ENCODE peak calls at places on chromosome 16, in ten cellular contexts. Y is bronchial epithelial cell; J is EL; G is EH; A is caudate nucleus; Z is nucleus accumbens; D is GM04503; N is T-helper 2 cell treated with Interferon-gamma antibody and Interleukin-4, amounts not matched to agents 5 μg/mL and 100 μg/mL, for 36 hours; V is NCI-H446; S is cardiac muscle cell. L is an unnamed sample.

GRCh38 chr16:17836868-17837602 is 366.3 kb upstream of the XYLT1 start:
- DNase-seq in Y (peak; percentile 50), J (peak; percentile 92), G (peak; percentile 99), A (no peak), Z (no peak), D (peak; percentile 88), N (no peak), V (no peak), S (peak; percentile 10), L (no peak)

GRCh38 chr16:57038151-57038550 is 48.8 kb downstream of the NLRC5 start:
- DNase-seq in Y (peak; percentile 29), J (peak; percentile 48), G (peak; percentile 67), A (no peak), Z (no peak), D (no peak), N (no peak), V (no peak), S (peak; percentile 50), L (no peak)

GRCh38 chr16:23729503-23730424 is 16.7 kb upstream of the ERN2 start:
- DNase-seq in Y (peak; percentile 20), J (peak; percentile 57), G (peak; percentile 47), A (no peak), Z (no peak), D (no peak), N (no peak), V (peak; percentile 48), S (peak; percentile 89), L (no peak)

GRCh38 chr16:15950167-15950854 is 895 bp downstream of the ABCC1 start:
- DNase-seq in Y (peak; percentile 34), J (peak; percentile 60), G (peak; percentile 63), A (no peak), Z (no peak), D (no peak), N (peak; percentile 33), V (peak; percentile 10), S (peak; percentile 66), L (peak; percentile 42)

GRCh38 chr16:88662222-88662842 is 559 bp downstream of the MVD start:
- DNase-seq in Y (no peak), J (no peak), G (peak; percentile 12), A (no peak), Z (no peak), D (no peak), N (no peak), V (no peak), S (no peak), L (no peak)

GRCh38 chr16:86436466-86437185 is 73.7 kb upstream of the FOXF1 start:
- DNase-seq in Y (no peak), J (no peak), G (peak; percentile 30), A (no peak), Z (no peak), D (no peak), N (no peak), V (no peak), S (no peak), L (no peak)

GRCh38 chr16:11036040-11036439 is 91.7 kb downstream of the CLEC16A start:
- DNase-seq in Y (no peak), J (no peak), G (no peak), A (no peak), Z (no peak), D (no peak), N (no peak), V (no peak), S (no peak), L (no peak)

GRCh38 chr16:525520-526180 is 1.9 kb upstream of the CAPN15 start:
- DNase-seq in Y (peak; percentile 94), J (peak; percentile 93), G (peak; percentile 92), A (peak; percentile 53), Z (no peak), D (peak; percentile 55), N (peak; percentile 84), V (peak; percentile 61), S (peak; percentile 68), L (peak; percentile 35)

GRCh38 chr16:57000271-57001025 is 11.1 kb downstream of the NLRC5 start:
- DNase-seq in Y (peak; percentile 98), J (peak; percentile 96), G (peak; percentile 98), A (no peak), Z (no peak), D (peak; percentile 90), N (peak; percentile 70), V (no peak), S (peak; percentile 83), L (no peak)

GRCh38 chr16:77788196-77789084 is at the start of gene VAT1L:
- DNase-seq in Y (peak; percentile 5), J (peak; percentile 31), G (peak; percentile 34), A (peak; percentile 70), Z (peak; percentile 37), D (peak; percentile 13), N (no peak), V (no peak), S (peak; percentile 53), L (peak; percentile 43)

GRCh38 chr16:75593825-75594820 is 27.9 kb downstream of the GABARAPL2 start:
- DNase-seq in Y (peak; percentile 89), J (peak; percentile 58), G (peak; percentile 68), A (no peak), Z (no peak), D (peak; percentile 17), N (no peak), V (no peak), S (peak; percentile 39), L (no peak)

GRCh38 chr16:88770459-88771293 is 14.3 kb downstream of the PIEZO1 start:
- DNase-seq in Y (peak; percentile 81), J (no peak), G (peak; percentile 90), A (no peak), Z (no peak), D (no peak), N (no peak), V (no peak), S (peak; percentile 78), L (no peak)

GRCh38 chr16:70601576-70602575 is 44.5 kb upstream of the IL34 start:
- DNase-seq in Y (no peak), J (no peak), G (no peak), A (no peak), Z (no peak), D (no peak), N (no peak), V (no peak), S (peak; percentile 76), L (no peak)

GRCh38 chr16:51453296-51453695 is 302.2 kb upstream of the SALL1 start:
- DNase-seq in Y (no peak), J (no peak), G (no peak), A (no peak), Z (no peak), D (no peak), N (no peak), V (no peak), S (no peak), L (peak; percentile 44)

GRCh38 chr16:16945207-16945606 is 525.6 kb downstream of the XYLT1 start:
- DNase-seq in Y (no peak), J (no peak), G (no peak), A (no peak), Z (no peak), D (no peak), N (no peak), V (no peak), S (no peak), L (no peak)

GRCh38 chr16:50396770-50397525 is 28.2 kb upstream of the BRD7 start:
- DNase-seq in Y (peak; percentile 100), J (peak; percentile 72), G (peak; percentile 27), A (no peak), Z (no peak), D (no peak), N (no peak), V (no peak), S (no peak), L (no peak)

GRCh38 chr16:72962347-72962746 is 85.6 kb downstream of the ZFHX3 start:
- DNase-seq in Y (no peak), J (no peak), G (no peak), A (no peak), Z (no peak), D (no peak), N (no peak), V (no peak), S (no peak), L (no peak)

GRCh38 chr16:30748634-30749445 is 615 bp downstream of the PHKG2 start:
- DNase-seq in Y (no peak), J (peak; percentile 56), G (peak; percentile 60), A (no peak), Z (no peak), D (no peak), N (peak; percentile 27), V (no peak), S (peak; percentile 61), L (no peak)

GRCh38 chr16:7313170-7313569 is 19.5 kb upstream of the RBFOX1 start:
- DNase-seq in Y (no peak), J (no peak), G (no peak), A (no peak), Z (no peak), D (no peak), N (no peak), V (peak; percentile 1), S (no peak), L (no peak)

GRCh38 chr16:26464576-26465266 is 602.0 kb upstream of the C16orf82 start:
- DNase-seq in Y (no peak), J (no peak), G (no peak), A (no peak), Z (no peak), D (no peak), N (no peak), V (no peak), S (no peak), L (no peak)

GRCh38 chr16:4315185-4316102 is at the start of gene GLIS2:
- DNase-seq in Y (no peak), J (peak; percentile 83), G (peak; percentile 85), A (peak; percentile 40), Z (peak; percentile 40), D (no peak), N (peak; percentile 34), V (peak; percentile 53), S (peak; percentile 92), L (no peak)

GRCh38 chr16:9081183-9081582 is 10.3 kb upstream of the HAPSTR1 start:
- DNase-seq in Y (no peak), J (no peak), G (no peak), A (no peak), Z (no peak), D (no peak), N (no peak), V (no peak), S (no peak), L (no peak)

GRCh38 chr16:11233727-11234376 is 22.2 kb downstream of the SOCS1 start:
- DNase-seq in Y (no peak), J (peak; percentile 41), G (no peak), A (no peak), Z (no peak), D (no peak), N (peak; percentile 87), V (no peak), S (no peak), L (no peak)

GRCh38 chr16:72976747-72977064 is 71.2 kb downstream of the ZFHX3 start:
- DNase-seq in Y (no peak), J (no peak), G (no peak), A (no peak), Z (no peak), D (no peak), N (no peak), V (no peak), S (no peak), L (no peak)

GRCh38 chr16:8026450-8026849 is 563.9 kb downstream of the TMEM114 start:
- DNase-seq in Y (no peak), J (no peak), G (no peak), A (no peak), Z (no peak), D (no peak), N (no peak), V (no peak), S (no peak), L (no peak)

GRCh38 chr16:80144191-80144590 is 396.6 kb upstream of the DYNLRB2 start:
- DNase-seq in Y (peak; percentile 57), J (no peak), G (no peak), A (no peak), Z (no peak), D (no peak), N (no peak), V (no peak), S (no peak), L (no peak)

GRCh38 chr16:67281536-67282446 is 2.5 kb downstream of the PLEKHG4 start:
- DNase-seq in Y (no peak), J (no peak), G (no peak), A (no peak), Z (no peak), D (no peak), N (no peak), V (no peak), S (no peak), L (no peak)

GRCh38 chr16:86350289-86350688 is 160.0 kb upstream of the FOXF1 start:
- DNase-seq in Y (no peak), J (no peak), G (no peak), A (no peak), Z (no peak), D (no peak), N (no peak), V (no peak), S (no peak), L (no peak)

L was measured in pons.